ENCODE peak calls at places on chromosomes 16 and 17, in four cellular contexts. D is BE2C; G is stimulated activated CD4-positive, alpha-beta T cell treated with anti-CD3 and anti-CD28 coated beads, Interleukin-4, amount 100 ng/mL, for 1 hour; L is cardiac muscle cell. R is an unnamed sample.

GRCh38 chr17:335691-336090 is 16.9 kb downstream of the RPH3AL start:
- DNase-seq in D (no peak), G (peak), L (no peak), R (no peak)

GRCh38 chr16:10880609-10881452 is 3.8 kb downstream of the CIITA start:
- DNase-seq in D (no peak), G (no peak), L (no peak), R (no peak)

GRCh38 chr16:88522276-88522949 is 47.8 kb upstream of the ZC3H18 start:
- DNase-seq in D (no peak), G (no peak), L (no peak), R (no peak)

GRCh38 chr17:66746736-66747135 is 88.2 kb upstream of the CACNG5 start:
- DNase-seq in D (no peak), G (no peak), L (no peak), R (no peak)

GRCh38 chr16:53501216-53501859 is 1.7 kb downstream of the AKTIP start:
- DNase-seq in D (no peak), G (no peak), L (no peak), R (no peak)

GRCh38 chr17:18219016-18219415 is 6.4 kb upstream of the LLGL1 start:
- DNase-seq in D (no peak), G (no peak), L (peak), R (peak)

GRCh38 chr17:15915996-15916395 is 28.9 kb upstream of the ADORA2B start:
- DNase-seq in D (no peak), G (no peak), L (no peak), R (no peak)

GRCh38 chr17:78038748-78039288 is 80.3 kb downstream of the TNRC6C start:
- DNase-seq in D (no peak), G (no peak), L (no peak), R (no peak)

GRCh38 chr17:57106107-57106835 is 21.2 kb downstream of the AKAP1 start:
- DNase-seq in D (peak), G (no peak), L (no peak), R (no peak)

GRCh38 chr16:31093132-31093703 is 1.4 kb downstream of the VKORC1 start:
- DNase-seq in D (peak), G (no peak), L (peak), R (no peak)

GRCh38 chr17:78528541-78528940 is 48.7 kb downstream of the DNAH17 start:
- DNase-seq in D (no peak), G (no peak), L (no peak), R (no peak)

GRCh38 chr16:70253291-70254094 is 1.8 kb upstream of the EXOSC6 start:
- DNase-seq in D (peak), G (peak), L (peak), R (no peak)

GRCh38 chr16:89037261-89038152 is 56.1 kb upstream of the ACSF3 start:
- DNase-seq in D (peak), G (peak), L (peak), R (no peak)

GRCh38 chr17:58284613-58285421 is 4.1 kb upstream of the MPO start:
- DNase-seq in D (no peak), G (no peak), L (peak), R (no peak)

GRCh38 chr17:5200360-5200759 is 8.7 kb upstream of the ZNF594 start:
- DNase-seq in D (no peak), G (no peak), L (no peak), R (no peak)

GRCh38 chr17:81336930-81337325 is 41.8 kb upstream of the SLC38A10 start:
- DNase-seq in D (peak), G (no peak), L (no peak), R (no peak)

GRCh38 chr16:17529982-17530760 is 59.4 kb upstream of the XYLT1 start:
- DNase-seq in D (no peak), G (peak), L (no peak), R (no peak)

GRCh38 chr17:65078441-65079160 is 22.1 kb upstream of the GNA13 start:
- DNase-seq in D (no peak), G (no peak), L (peak), R (peak)

GRCh38 chr17:81160747-81161453 is 4.4 kb upstream of the PVALEF start:
- DNase-seq in D (peak), G (no peak), L (no peak), R (no peak)

GRCh38 chr16:88007321-88007731 is 56.1 kb downstream of the BANP start:
- DNase-seq in D (no peak), G (no peak), L (no peak), R (no peak)

GRCh38 chr17:1515640-1516402 is 591 bp downstream of the INPP5K start:
- DNase-seq in D (peak), G (peak), L (peak), R (peak)

GRCh38 chr16:3745751-3746355 is 28.5 kb upstream of the TRAP1 start:
- DNase-seq in D (no peak), G (no peak), L (peak), R (no peak)

GRCh38 chr16:58393138-58393504 is 850 bp downstream of the GINS3 start:
- DNase-seq in D (no peak), G (no peak), L (peak), R (no peak)

GRCh38 chr17:5558815-5559785 is 25.2 kb downstream of the NLRP1 start:
- DNase-seq in D (no peak), G (no peak), L (no peak), R (no peak)

GRCh38 chr17:66714046-66715023 is 120.6 kb upstream of the CACNG5 start:
- DNase-seq in D (no peak), G (no peak), L (no peak), R (no peak)

GRCh38 chr17:81341347-81342061 is 46.4 kb upstream of the SLC38A10 start:
- DNase-seq in D (no peak), G (no peak), L (peak), R (no peak)

GRCh38 chr17:44221862-44222111 is 2.3 kb upstream of the UBTF start:
- DNase-seq in D (no peak), G (no peak), L (no peak), R (no peak)

GRCh38 chr17:50575581-50576210 is 15.2 kb downstream of the CACNA1G start:
- DNase-seq in D (no peak), G (no peak), L (no peak), R (no peak)

GRCh38 chr17:81434079-81434478 is 38.8 kb downstream of the BAHCC1 start:
- DNase-seq in D (no peak), G (no peak), L (peak), R (no peak)

GRCh38 chr17:77356109-77356689 is 215.4 kb downstream of the SEC14L1 start:
- DNase-seq in D (no peak), G (no peak), L (no peak), R (no peak)

R was measured in GM04504.